ENCODE peak calls at places on chromosome 1, in ten cellular contexts. C, Q, T, D, N, K, B, H, L and F are unnamed samples.

GRCh38 chr1:47179988-47180563 is 9.8 kb downstream of the PDZK1IP1 start:
- DNase-seq in C (no peak), Q (no peak), K (no peak), D (no peak), L (no peak), B (no peak), H (no peak), N (no peak), T (no peak), F (no peak)

GRCh38 chr1:58883037-58883887 is 99.4 kb upstream of the JUN start:
- DNase-seq in H (no peak), D (peak; percentile 61), B (peak; percentile 95), L (peak; percentile 74), N (no peak), Q (peak; percentile 80), K (no peak), C (peak; percentile 88), T (no peak), F (peak; percentile 99)

GRCh38 chr1:152878042-152878441 is at the start of gene SMCP:
- DNase-seq in D (no peak), Q (no peak), C (no peak), T (no peak), N (peak; percentile 41), H (no peak), K (no peak), B (no peak), L (no peak), F (no peak)

GRCh38 chr1:163055531-163055930 is 13.6 kb upstream of the RGS4 start:
- DNase-seq in B (no peak), H (peak; percentile 56), K (no peak), L (no peak), N (no peak), Q (no peak), C (no peak), T (no peak), D (no peak), F (no peak)

GRCh38 chr1:85606414-85606800 is 25.8 kb downstream of the CCN1 start:
- DNase-seq in H (no peak), Q (no peak), C (peak; percentile 35), T (no peak), B (peak; percentile 35), N (no peak), L (no peak), K (no peak), D (no peak), F (no peak)

GRCh38 chr1:162688521-162688920 is 56.3 kb downstream of the DDR2 start:
- DNase-seq in B (no peak), H (no peak), D (no peak), T (no peak), K (no peak), N (no peak), L (no peak), C (no peak), Q (no peak), F (no peak)

GRCh38 chr1:175522880-175523279 is 220.5 kb downstream of the TNR start:
- DNase-seq in H (no peak), B (no peak), K (no peak), D (no peak), C (no peak), Q (no peak), L (no peak), T (no peak), N (no peak), F (no peak)

GRCh38 chr1:169565335-169566271 is 20.7 kb downstream of the F5 start:
- DNase-seq in H (no peak), L (no peak), D (no peak), K (no peak), N (no peak), Q (no peak), T (no peak), B (no peak), C (no peak), F (no peak)

GRCh38 chr1:150302907-150303306 is 9.2 kb downstream of the MRPS21 start:
- DNase-seq in B (no peak), Q (no peak), H (no peak), T (no peak), N (no peak), C (no peak), K (no peak), L (no peak), D (no peak), F (no peak)

GRCh38 chr1:119565131-119565772 is 58.2 kb downstream of the HSD3B1 start:
- DNase-seq in N (peak; percentile 69), D (no peak), T (peak; percentile 7), H (no peak), Q (no peak), L (no peak), K (no peak), C (no peak), B (no peak), F (no peak)

GRCh38 chr1:158077366-158078256 is 84.2 kb downstream of the KIRREL1 start:
- DNase-seq in K (no peak), N (no peak), H (no peak), Q (no peak), B (no peak), L (no peak), D (no peak), T (no peak), C (no peak), F (no peak)

GRCh38 chr1:169020684-169021083 is 85.8 kb upstream of the ATP1B1 start:
- DNase-seq in K (no peak), N (no peak), Q (no peak), L (no peak), C (no peak), D (no peak), B (no peak), H (no peak), T (no peak), F (no peak)

GRCh38 chr1:204647114-204647804 is 38.3 kb downstream of the LRRN2 start:
- DNase-seq in C (peak; percentile 83), L (peak; percentile 76), D (no peak), H (peak; percentile 33), N (peak; percentile 69), Q (peak; percentile 50), K (no peak), T (peak; percentile 21), B (peak; percentile 69), F (peak; percentile 84)

GRCh38 chr1:201022178-201022823 is 1.2 kb downstream of the KIF21B start:
- DNase-seq in C (no peak), K (no peak), N (no peak), Q (no peak), H (no peak), T (no peak), B (no peak), D (no peak), L (no peak), F (no peak)